ENCODE peak calls at places on chromosome X, in eight cellular contexts. U, I, X, O, C, D, W and J are unnamed samples.

GRCh38 chrX:15973941-15974340 is 119.3 kb upstream of the AP1S2 start:
- DNase-seq in I (no peak), D (no peak), O (peak), W (no peak), U (no peak), C (peak), X (no peak), J (no peak)

GRCh38 chrX:100685997-100686305 is 42.0 kb downstream of the SRPX2 start:
- DNase-seq in C (no peak), X (no peak), D (no peak), W (no peak), O (no peak), U (no peak), I (no peak), J (no peak)

GRCh38 chrX:1442724-1443367 is 9.9 kb downstream of the ASMTL start:
- DNase-seq in U (no peak), X (no peak), C (no peak), D (no peak), I (no peak), W (no peak), O (no peak), J (no peak)

GRCh38 chrX:72272868-72273267 is 4.2 kb downstream of the RPS4X start:
- DNase-seq in C (peak), D (no peak), U (no peak), W (no peak), X (no peak), I (no peak), O (peak), J (peak)

GRCh38 chrX:73940893-73941470 is 363.0 kb upstream of the ZCCHC13 start:
- DNase-seq in D (no peak), U (no peak), W (no peak), X (no peak), O (no peak), C (no peak), I (no peak), J (no peak)

GRCh38 chrX:15471016-15471415 is 22.1 kb downstream of the PIR start:
- DNase-seq in X (peak), W (peak), C (peak), I (peak), O (peak), D (peak), U (peak), J (peak)

GRCh38 chrX:13482764-13483552 is 86.4 kb upstream of the EGFL6 start:
- DNase-seq in I (no peak), O (peak), D (no peak), W (no peak), C (peak), U (no peak), X (no peak), J (peak)

GRCh38 chrX:150486011-150486410 is 82.4 kb upstream of the MTM1 start:
- DNase-seq in X (peak), I (no peak), C (peak), U (peak), O (peak), D (peak), W (peak), J (peak)

GRCh38 chrX:150766351-150767044 is 73.3 kb downstream of the MTMR1 start:
- DNase-seq in W (peak), U (no peak), X (no peak), O (no peak), C (no peak), I (no peak), D (no peak), J (no peak)

GRCh38 chrX:31130457-31131215 is 58.8 kb upstream of the FTHL17 start:
- DNase-seq in W (no peak), X (no peak), D (no peak), U (no peak), I (no peak), O (peak), C (peak), J (no peak)

GRCh38 chrX:148380614-148381561 is 119.5 kb upstream of the AFF2 start:
- DNase-seq in O (no peak), W (peak), C (no peak), X (peak), D (no peak), U (peak), I (no peak), J (no peak)

GRCh38 chrX:133454525-133455323 is 39.4 kb upstream of the GPC4 start:
- DNase-seq in X (no peak), O (no peak), D (no peak), C (no peak), I (no peak), U (no peak), W (no peak), J (no peak)

GRCh38 chrX:150205011-150205410 is 158.1 kb upstream of the MAMLD1 start:
- DNase-seq in C (peak), X (no peak), I (no peak), U (no peak), W (no peak), O (peak), D (no peak), J (no peak)